ENCODE peak calls at places on chromosomes 3 and 15, in five cellular contexts. One of them, this sample, is unnamed.

GRCh38 chr3:107525101-107525953 is 2.6 kb downstream of the BBX start:
- DNase-seq in suprapubic skin: peak
- DNase-seq in SJSA1: peak
- DNase-seq in bronchial epithelial cell: peak
- DNase-seq in lower lobe of right lung: peak
- DNase-seq in this sample: peak

GRCh38 chr3:136464502-136464901 is 214.4 kb downstream of the PCCB start:
- DNase-seq in lower lobe of right lung: no peak
- DNase-seq in suprapubic skin: no peak
- DNase-seq in SJSA1: no peak
- DNase-seq in bronchial epithelial cell: peak
- DNase-seq in this sample: no peak

GRCh38 chr15:29014493-29014892 is 128.7 kb downstream of the APBA2 start:
- DNase-seq in lower lobe of right lung: no peak
- DNase-seq in bronchial epithelial cell: no peak
- DNase-seq in suprapubic skin: no peak
- DNase-seq in SJSA1: no peak
- DNase-seq in this sample: no peak

GRCh38 chr3:23612296-23612891 is 193.4 kb upstream of the UBE2E1 start:
- DNase-seq in lower lobe of right lung: no peak
- DNase-seq in suprapubic skin: no peak
- DNase-seq in bronchial epithelial cell: peak
- DNase-seq in SJSA1: peak
- DNase-seq in this sample: no peak

GRCh38 chr3:12369598-12369997 is 80.7 kb downstream of the PPARG start:
- DNase-seq in bronchial epithelial cell: no peak
- DNase-seq in lower lobe of right lung: no peak
- DNase-seq in SJSA1: no peak
- DNase-seq in suprapubic skin: no peak
- DNase-seq in this sample: no peak

GRCh38 chr15:67172172-67172571 is 82.3 kb downstream of the AAGAB start:
- DNase-seq in lower lobe of right lung: no peak
- DNase-seq in SJSA1: no peak
- DNase-seq in bronchial epithelial cell: peak
- DNase-seq in suprapubic skin: no peak
- DNase-seq in this sample: no peak

GRCh38 chr15:32677238-32677750 is 35.8 kb downstream of the SCG5 start:
- DNase-seq in SJSA1: no peak
- DNase-seq in lower lobe of right lung: no peak
- DNase-seq in bronchial epithelial cell: peak
- DNase-seq in suprapubic skin: no peak
- DNase-seq in this sample: no peak

GRCh38 chr3:110459021-110459420 is 612.6 kb upstream of the NECTIN3 start:
- DNase-seq in bronchial epithelial cell: no peak
- DNase-seq in SJSA1: no peak
- DNase-seq in suprapubic skin: no peak
- DNase-seq in lower lobe of right lung: no peak
- DNase-seq in this sample: no peak

GRCh38 chr15:35753486-35753885 is 207.5 kb upstream of the DPH6 start:
- DNase-seq in lower lobe of right lung: no peak
- DNase-seq in suprapubic skin: no peak
- DNase-seq in SJSA1: no peak
- DNase-seq in bronchial epithelial cell: peak
- DNase-seq in this sample: no peak

GRCh38 chr3:153038367-153038766 is 123.7 kb upstream of the RAP2B start:
- DNase-seq in bronchial epithelial cell: no peak
- DNase-seq in suprapubic skin: no peak
- DNase-seq in lower lobe of right lung: no peak
- DNase-seq in SJSA1: no peak
- DNase-seq in this sample: no peak

GRCh38 chr15:80183886-80184285 is 31.1 kb downstream of the FAH start:
- DNase-seq in suprapubic skin: no peak
- DNase-seq in bronchial epithelial cell: no peak
- DNase-seq in lower lobe of right lung: no peak
- DNase-seq in SJSA1: no peak
- DNase-seq in this sample: no peak

GRCh38 chr3:131158434-131158833 is 131.8 kb downstream of the NEK11 start:
- DNase-seq in suprapubic skin: no peak
- DNase-seq in SJSA1: no peak
- DNase-seq in lower lobe of right lung: no peak
- DNase-seq in bronchial epithelial cell: no peak
- DNase-seq in this sample: no peak

GRCh38 chr3:65902304-65902793 is 136.4 kb downstream of the MAGI1 start:
- DNase-seq in lower lobe of right lung: no peak
- DNase-seq in suprapubic skin: no peak
- DNase-seq in bronchial epithelial cell: peak
- DNase-seq in SJSA1: no peak
- DNase-seq in this sample: peak

GRCh38 chr3:147423601-147424324 is 14.6 kb downstream of the ZIC1 start:
- DNase-seq in bronchial epithelial cell: no peak
- DNase-seq in suprapubic skin: no peak
- DNase-seq in lower lobe of right lung: no peak
- DNase-seq in SJSA1: no peak
- DNase-seq in this sample: no peak
- H3K4me3 ChIP-seq in bronchial epithelial cell: no peak
- H3K4me3 ChIP-seq in suprapubic skin: no peak
- H3K4me3 ChIP-seq in lower lobe of right lung: no peak
- H3K4me3 ChIP-seq in SJSA1: no peak
- H3K4me3 ChIP-seq in this sample: no peak

DNA sequence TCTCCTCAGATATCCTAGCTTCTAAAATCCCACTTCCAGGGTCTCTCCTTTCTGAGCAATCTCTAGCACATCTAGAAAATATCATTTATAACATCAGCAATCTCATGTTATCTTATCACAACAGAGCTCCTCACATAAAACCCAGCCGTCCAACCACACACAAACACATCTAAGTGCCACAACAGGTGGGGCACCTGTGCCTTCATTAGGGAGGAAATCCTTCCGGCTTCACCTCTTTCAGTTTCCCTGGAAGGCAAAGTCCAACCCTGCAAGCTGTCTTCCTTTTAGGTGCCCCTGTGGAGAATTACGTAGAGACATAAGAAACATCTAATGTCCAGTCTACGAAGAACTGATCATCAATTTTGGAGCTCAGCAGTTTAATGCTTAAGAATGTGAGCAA is 1.6 kb downstream of the ZDHHC3 start:
- DNase-seq in suprapubic skin: no peak
- DNase-seq in lower lobe of right lung: no peak
- DNase-seq in SJSA1: no peak
- DNase-seq in bronchial epithelial cell: no peak
- DNase-seq in this sample: no peak
- H3K4me3 ChIP-seq in suprapubic skin: peak
- H3K4me3 ChIP-seq in lower lobe of right lung: peak
- H3K4me3 ChIP-seq in SJSA1: no peak
- H3K4me3 ChIP-seq in bronchial epithelial cell: peak
- H3K4me3 ChIP-seq in this sample: peak

DNA sequence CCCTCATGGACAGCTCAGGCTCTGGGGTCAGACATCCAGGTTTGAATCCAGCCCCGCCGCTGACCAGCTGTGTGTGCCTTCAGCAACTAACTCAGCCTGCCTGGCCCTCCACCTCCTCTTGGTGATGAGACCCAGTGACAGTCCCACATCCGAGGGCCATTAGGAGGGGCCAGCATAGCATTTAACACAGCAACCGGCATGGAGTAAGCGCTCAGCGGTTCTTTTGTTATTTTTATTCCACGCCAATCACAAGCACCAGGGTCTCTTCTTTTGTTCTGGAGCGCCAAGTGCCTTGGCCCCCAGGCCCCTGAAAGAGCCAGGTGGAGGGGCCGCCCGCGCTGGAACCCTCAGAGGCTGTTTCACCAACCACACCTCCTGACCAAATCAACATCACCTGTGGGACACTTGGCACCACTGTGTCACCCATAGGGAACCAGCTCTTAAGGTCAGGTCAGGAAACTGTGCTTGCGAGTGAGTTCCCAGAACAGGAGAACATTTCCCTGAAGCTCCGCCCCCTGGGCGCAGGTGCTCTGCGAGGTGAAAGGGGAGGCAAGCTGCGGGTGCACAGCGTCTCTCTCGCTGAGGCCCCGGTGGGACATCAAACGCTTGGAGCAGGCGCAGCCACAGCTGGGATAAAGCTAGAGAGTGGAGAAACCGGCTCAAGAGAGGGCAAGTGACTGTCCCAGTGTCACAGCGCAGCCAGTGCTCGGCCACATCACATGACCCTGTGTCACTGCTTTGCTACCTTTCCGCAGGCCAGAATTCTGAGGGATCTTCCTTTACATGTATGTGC is 311.3 kb downstream of the UACA start:
- DNase-seq in suprapubic skin: no peak
- DNase-seq in SJSA1: no peak
- DNase-seq in bronchial epithelial cell: no peak
- DNase-seq in lower lobe of right lung: no peak
- DNase-seq in this sample: no peak
- H3K4me3 ChIP-seq in suprapubic skin: no peak
- H3K4me3 ChIP-seq in SJSA1: no peak
- H3K4me3 ChIP-seq in bronchial epithelial cell: no peak
- H3K4me3 ChIP-seq in lower lobe of right lung: no peak
- H3K4me3 ChIP-seq in this sample: no peak

GRCh38 chr3:41598329-41598728 is 363.6 kb downstream of the ULK4 start:
- DNase-seq in SJSA1: no peak
- DNase-seq in bronchial epithelial cell: no peak
- DNase-seq in suprapubic skin: no peak
- DNase-seq in lower lobe of right lung: no peak
- DNase-seq in this sample: no peak
- H3K4me3 ChIP-seq in SJSA1: no peak
- H3K4me3 ChIP-seq in bronchial epithelial cell: no peak
- H3K4me3 ChIP-seq in suprapubic skin: no peak
- H3K4me3 ChIP-seq in lower lobe of right lung: no peak
- H3K4me3 ChIP-seq in this sample: no peak

DNA sequence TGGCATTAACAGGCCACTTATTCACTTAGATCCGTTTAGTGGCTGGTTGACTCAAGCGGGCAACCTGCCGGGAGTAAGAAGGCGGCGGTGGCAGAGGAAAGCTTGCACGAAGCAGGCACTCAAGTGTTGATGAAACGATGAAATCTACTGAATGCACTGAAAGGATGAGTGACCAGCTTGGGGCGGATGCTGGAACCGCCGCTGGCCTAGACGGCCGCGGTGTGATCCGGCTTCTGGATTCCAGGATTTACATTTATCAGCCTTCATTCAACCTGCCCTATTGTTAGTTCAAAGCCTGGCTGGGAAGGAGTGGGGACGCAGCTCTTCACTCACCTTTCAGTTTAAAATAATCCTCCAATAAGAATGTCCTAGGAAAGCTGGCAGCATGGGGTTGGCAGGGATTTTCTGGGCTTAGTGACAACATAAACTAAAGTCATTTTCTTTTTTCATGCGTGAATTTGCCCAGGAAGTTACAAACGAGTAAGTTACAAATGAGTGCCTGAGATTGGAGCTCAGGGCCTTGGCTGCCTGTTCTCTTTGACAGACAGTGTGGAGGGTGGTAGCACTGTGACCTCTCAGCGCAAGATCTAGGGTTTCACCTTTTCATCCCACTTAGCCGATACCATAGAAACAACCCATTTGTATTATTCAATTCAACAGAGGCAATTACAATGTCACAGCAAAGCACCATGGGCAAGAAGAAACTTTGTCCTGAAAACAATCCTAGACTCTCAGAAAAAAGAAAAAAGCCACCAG is 1.1 kb upstream of the PLCH1 start:
- DNase-seq in SJSA1: no peak
- DNase-seq in lower lobe of right lung: peak
- DNase-seq in suprapubic skin: no peak
- DNase-seq in bronchial epithelial cell: peak
- DNase-seq in this sample: no peak
- H3K4me3 ChIP-seq in SJSA1: no peak
- H3K4me3 ChIP-seq in lower lobe of right lung: peak
- H3K4me3 ChIP-seq in suprapubic skin: peak
- H3K4me3 ChIP-seq in bronchial epithelial cell: no peak
- H3K4me3 ChIP-seq in this sample: no peak